ENCODE peak calls at places on chromosomes 12 and 14, in four cellular contexts. D is lung; F is GM06990; S is CD8-positive, alpha-beta T cell. E is an unnamed sample.

GRCh38 chr14:38098074-38098846 is 109.4 kb upstream of the SSTR1 start:
- DNase-seq in D (no peak), F (no peak), S (no peak), E (no peak)

GRCh38 chr12:6345319-6346071 is 3.6 kb upstream of the TNFRSF1A start:
- DNase-seq in D (no peak), F (no peak), S (no peak), E (peak)

GRCh38 chr14:98233656-98234055 is 1038.3 kb downstream of the BCL11B start:
- DNase-seq in D (no peak), F (no peak), S (no peak), E (no peak)

GRCh38 chr12:24500466-24501232 is 448.3 kb downstream of the BCAT1 start:
- DNase-seq in D (no peak), F (no peak), S (no peak), E (peak)

GRCh38 chr14:74402264-74403251 is 23.5 kb downstream of the SYNDIG1L start:
- DNase-seq in D (no peak), F (peak), S (no peak), E (no peak)

GRCh38 chr12:72267974-72268373 is 4.2 kb upstream of the TRHDE start:
- DNase-seq in D (no peak), F (no peak), S (no peak), E (no peak)

GRCh38 chr14:37089410-37089809 is 83.0 kb downstream of the SLC25A21 start:
- DNase-seq in D (no peak), F (no peak), S (no peak), E (no peak)

GRCh38 chr12:80186727-80187217 is 87.4 kb downstream of the OTOGL start:
- DNase-seq in D (peak), F (no peak), S (no peak), E (peak)

GRCh38 chr14:92726135-92726932 is 22.1 kb downstream of the LGMN start:
- DNase-seq in D (peak), F (no peak), S (no peak), E (peak)

GRCh38 chr14:23094666-23095195 is at the start of gene ACIN1:
- DNase-seq in D (peak), F (peak), S (no peak), E (peak)

DNA sequence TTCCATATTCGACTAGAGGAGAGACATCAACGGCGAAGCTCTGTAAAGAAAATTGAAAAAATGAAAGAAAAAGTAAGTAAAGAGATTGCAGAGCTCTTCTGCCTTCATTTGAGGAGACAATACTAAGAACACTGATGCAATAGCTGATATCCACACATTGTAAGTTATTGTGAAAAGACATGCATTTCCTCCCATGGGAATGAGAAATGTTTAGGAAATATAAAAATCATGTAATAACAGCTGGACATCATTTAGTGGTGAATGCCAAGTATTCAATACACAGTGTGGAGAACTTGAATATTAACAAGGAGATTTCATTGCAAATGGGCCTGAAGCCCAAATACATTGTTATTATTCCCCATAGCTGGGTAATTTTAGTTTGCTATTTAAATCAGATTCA is 179.2 kb downstream of the KICS2 start:
- DNase-seq in D (no peak), F (no peak), S (no peak), E (no peak)
- H3K4me3 ChIP-seq in D (no peak), F (no peak), S (no peak), E (no peak)

DNA sequence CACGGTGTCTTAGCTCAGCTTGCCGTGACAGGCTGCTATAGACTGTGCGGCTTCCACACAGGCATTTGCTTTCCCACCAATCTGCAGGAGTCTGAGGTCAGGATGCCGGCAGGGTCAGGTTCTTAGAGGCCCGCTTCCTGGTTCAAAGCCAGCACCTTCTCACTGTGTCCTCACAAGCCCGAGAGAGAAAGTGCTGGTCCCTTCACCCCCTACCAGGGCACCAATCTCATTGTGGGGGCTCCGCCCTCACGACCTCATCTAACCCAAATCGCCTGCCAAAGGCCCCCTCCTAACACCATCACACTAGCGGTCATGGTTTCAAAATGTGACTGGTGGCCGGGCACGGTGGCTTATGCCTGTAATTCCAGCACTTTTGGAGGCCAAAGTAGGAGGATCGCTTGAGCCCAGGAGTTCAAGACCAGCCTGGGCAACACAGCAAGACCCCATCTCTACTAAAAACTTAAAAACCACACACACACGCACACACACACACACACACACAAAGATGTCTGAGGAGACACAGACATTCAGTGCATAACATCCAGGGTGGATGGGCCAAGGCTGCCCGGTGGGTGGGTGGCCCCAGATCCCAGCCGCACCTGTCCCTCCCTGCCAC is 26.8 kb downstream of the MMP17 start:
- DNase-seq in D (no peak), F (no peak), S (no peak), E (no peak)
- H3K4me3 ChIP-seq in D (no peak), F (no peak), S (no peak), E (no peak)

DNA sequence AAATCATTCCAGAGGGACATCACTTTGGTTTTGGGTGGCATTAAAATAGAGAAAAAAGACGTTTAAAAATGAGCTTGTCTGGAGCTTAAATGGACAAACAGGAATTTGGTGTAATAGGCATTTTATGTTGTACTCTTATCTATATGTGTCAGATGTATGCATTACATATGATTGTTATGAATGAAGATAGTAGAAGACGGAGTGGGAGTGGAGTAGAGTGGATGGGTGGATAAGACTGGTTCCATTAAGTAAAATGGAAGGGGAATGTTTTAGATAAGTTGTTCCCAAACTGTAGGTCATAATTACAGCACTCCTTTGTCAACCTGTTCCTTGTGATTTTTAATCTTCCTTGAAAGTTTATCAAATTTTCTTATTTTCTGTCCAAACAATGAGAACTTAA is 1.9 kb downstream of the CCDC91 start:
- DNase-seq in D (no peak), F (no peak), S (no peak), E (no peak)
- H3K4me3 ChIP-seq in D (no peak), F (no peak), S (no peak), E (no peak)

GRCh38 chr12:31301311-31301710 is 24.6 kb downstream of the SINHCAF start:
- DNase-seq in D (no peak), F (no peak), S (no peak), E (no peak)

GRCh38 chr12:31300341-31300740 is 25.6 kb downstream of the SINHCAF start:
- DNase-seq in D (no peak), F (no peak), S (no peak), E (no peak)

GRCh38 chr12:31300783-31301182 is 25.2 kb downstream of the SINHCAF start:
- DNase-seq in D (no peak), F (no peak), S (no peak), E (no peak)

GRCh38 chr12:31298510-31298904 is 27.4 kb downstream of the SINHCAF start:
- DNase-seq in D (no peak), F (no peak), S (no peak), E (no peak)

DNA sequence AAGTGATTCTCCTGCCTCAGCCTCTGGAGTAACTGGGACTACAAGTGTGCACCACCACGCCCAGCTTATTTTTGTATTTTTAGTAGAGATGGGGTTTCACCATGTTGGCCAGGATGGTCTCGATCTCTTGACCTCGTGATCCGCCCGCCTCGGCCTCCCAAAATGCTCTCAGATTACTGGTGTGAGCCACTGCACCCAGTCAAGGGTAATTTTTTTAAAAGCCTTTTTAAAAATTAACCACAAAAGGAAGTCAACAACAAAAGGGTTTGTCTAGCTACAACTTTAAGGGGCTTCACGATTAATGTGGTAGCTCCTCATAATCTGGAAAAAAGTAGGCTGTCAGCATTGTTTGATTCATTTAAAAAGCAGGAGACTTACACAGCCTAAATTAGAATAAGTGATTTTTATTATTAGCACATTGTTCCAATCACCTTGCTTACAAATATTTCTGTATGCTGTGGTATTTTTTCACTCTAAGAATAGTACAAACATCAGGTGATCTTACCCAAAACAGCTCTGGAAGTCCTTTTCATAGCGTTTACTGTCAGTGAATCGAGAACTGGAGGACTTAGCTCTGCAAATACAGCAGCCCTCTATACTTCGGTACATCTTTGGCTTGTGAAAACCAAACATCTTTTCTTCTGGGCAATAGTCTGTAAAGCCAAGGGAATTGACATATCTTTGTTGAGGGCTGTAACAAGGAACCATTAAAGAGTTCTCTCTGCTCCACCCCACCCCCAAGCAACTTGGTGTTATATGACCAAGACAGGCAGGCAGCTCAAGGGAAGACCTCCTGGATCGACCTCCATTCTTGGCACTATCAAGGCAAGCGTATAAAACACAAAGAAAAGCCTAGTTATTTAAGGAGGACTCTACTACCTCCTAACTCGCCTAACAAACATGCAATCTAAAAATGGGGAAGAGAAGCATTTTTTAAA is 28.1 kb downstream of the SINHCAF start:
- DNase-seq in D (no peak), F (no peak), S (no peak), E (no peak)
- H3K4me3 ChIP-seq in D (no peak), F (peak), S (no peak), E (no peak)

GRCh38 chr12:20524113-20524512 is 155.8 kb downstream of the PDE3A start:
- DNase-seq in D (no peak), F (no peak), S (no peak), E (no peak)
- H3K4me3 ChIP-seq in D (no peak), F (no peak), S (no peak), E (no peak)

DNA sequence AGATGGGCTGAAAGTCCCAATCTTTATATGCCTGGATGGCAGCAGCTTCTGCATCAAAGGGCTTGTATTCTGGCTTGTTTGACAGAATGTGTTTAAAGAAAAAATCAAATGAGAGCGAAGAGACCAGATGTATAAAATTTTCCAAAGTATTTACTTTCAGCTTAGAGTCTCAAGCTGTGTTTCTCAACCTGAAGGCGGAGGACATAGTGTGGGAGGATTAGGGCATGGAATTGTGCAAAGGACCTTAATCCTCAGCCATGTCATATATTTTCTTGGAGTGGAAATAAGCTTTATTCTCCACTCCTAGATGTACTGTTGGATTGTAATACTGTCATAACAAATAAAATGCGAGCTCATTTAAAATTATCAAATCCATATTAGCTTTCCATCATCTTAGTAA is 154.0 kb downstream of the PAH start:
- DNase-seq in D (no peak), F (no peak), S (no peak), E (no peak)
- H3K4me3 ChIP-seq in D (no peak), F (no peak), S (no peak), E (no peak)

GRCh38 chr12:48978291-48978740 is at the start of gene WNT1:
- DNase-seq in D (no peak), F (no peak), S (no peak), E (peak)

GRCh38 chr12:48979602-48980388 is 1.7 kb downstream of the WNT1 start:
- DNase-seq in D (no peak), F (no peak), S (no peak), E (peak)

GRCh38 chr12:48980389-48980952 is 2.3 kb downstream of the WNT1 start:
- DNase-seq in D (no peak), F (no peak), S (no peak), E (peak)

GRCh38 chr12:48977290-48978281 is 536 bp upstream of the WNT1 start:
- DNase-seq in D (peak), F (peak), S (peak), E (peak)

DNA sequence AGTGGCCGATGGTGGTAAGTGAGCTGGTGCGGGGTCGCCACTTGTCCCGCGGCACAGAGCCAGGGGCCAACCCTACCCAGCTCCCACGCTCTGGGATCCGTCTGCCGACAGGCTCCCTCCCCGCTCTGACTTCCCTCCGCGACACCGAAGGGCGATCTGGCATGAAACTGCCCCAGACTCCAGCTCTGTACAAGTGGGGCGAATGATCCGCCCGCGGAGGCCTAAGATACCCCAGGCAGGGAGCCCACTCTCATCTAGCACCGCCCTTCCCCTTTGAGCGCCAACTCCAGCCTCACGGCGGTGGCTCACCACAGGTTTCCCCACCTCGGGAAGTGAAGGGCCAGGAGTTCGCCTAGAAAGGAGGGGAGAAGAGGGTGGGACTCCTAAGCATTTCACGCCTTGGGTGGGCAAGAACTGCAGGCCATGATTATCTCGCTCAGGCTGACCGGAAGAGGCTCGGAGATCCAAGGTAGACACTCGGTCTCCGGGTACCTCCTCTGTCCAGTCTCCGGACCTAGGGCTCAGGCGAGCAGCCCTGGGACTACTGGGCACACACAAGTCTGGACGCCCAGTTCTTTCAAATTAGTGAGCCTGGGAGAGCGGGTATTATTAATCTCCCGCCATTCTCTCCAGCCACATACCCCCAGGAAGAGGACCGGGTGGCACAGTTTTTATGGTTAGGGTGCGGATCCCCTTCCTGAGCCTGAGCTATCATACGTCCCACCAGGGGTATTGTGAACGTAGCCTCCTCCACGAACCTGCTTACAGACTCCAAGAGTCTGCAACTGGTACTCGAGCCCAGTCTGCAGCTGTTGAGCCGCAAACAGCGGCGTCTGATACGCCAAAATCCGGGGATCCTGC is 849 bp downstream of the WNT1 start:
- DNase-seq in D (no peak), F (no peak), S (no peak), E (peak)
- H3K4me3 ChIP-seq in D (no peak), F (peak), S (peak), E (peak)

GRCh38 chr12:122889658-122890561 is 6.0 kb downstream of the VPS37B start:
- DNase-seq in D (no peak), F (no peak), S (no peak), E (no peak)

GRCh38 chr12:122886851-122887816 is 8.8 kb downstream of the VPS37B start:
- DNase-seq in D (no peak), F (peak), S (no peak), E (no peak)

GRCh38 chr12:122887817-122888212 is 8.1 kb downstream of the VPS37B start:
- DNase-seq in D (no peak), F (no peak), S (no peak), E (no peak)

GRCh38 chr12:122886161-122886560 is 9.8 kb downstream of the VPS37B start:
- DNase-seq in D (no peak), F (no peak), S (no peak), E (no peak)

DNA sequence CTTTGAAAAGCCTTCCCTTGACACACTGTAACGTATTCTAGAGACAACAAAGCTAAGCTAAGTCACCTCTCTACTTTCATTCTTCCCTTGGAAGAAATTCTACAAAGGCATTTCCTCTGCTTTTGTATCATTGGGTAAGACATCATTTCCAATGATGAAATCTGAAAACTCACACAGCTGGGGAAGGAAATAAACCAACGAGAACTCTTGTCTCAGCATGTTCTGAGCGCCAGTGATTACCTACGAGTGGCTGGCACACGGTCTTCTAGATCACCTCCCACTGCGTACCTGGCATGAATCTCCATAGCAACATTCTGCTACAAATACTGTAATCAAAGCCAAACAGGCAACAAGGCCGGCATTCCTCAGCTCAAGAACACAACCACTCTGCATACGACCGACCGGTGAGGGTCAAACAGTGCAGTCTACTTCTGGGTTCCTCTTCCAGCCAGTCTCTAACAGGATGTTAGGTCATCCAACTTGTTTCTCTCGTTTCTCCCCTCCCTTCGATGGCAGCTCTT is 7.6 kb downstream of the VPS37B start:
- DNase-seq in D (peak), F (no peak), S (peak), E (peak)
- H3K4me3 ChIP-seq in D (no peak), F (peak), S (peak), E (no peak)

E was measured in right cardiac atrium.